ENCODE peak calls at places on chromosomes 5 and 9, in eight cellular contexts. T is progenitor cell of endocrine pancreas, W is Daoy, F is B cell, A is endothelial cell, Y is EL, J is AG10803, Z is GM03348. M is an unnamed sample.

GRCh38 chr9:131899248-131899882 is 159.5 kb upstream of the RAPGEF1 start:
- DNase-seq in T (no peak), W (no peak), F (no peak), A (no peak), Y (no peak), J (no peak), Z (no peak), M (no peak)

GRCh38 chr5:62536783-62537182 is 41.8 kb upstream of the LRRC70 start:
- DNase-seq in T (no peak), W (no peak), F (no peak), A (no peak), Y (no peak), J (no peak), Z (no peak), M (no peak)

GRCh38 chr5:154521756-154522155 is 43.7 kb upstream of the HAND1 start:
- DNase-seq in T (no peak), W (no peak), F (no peak), A (no peak), Y (no peak), J (no peak), Z (no peak), M (no peak)

GRCh38 chr5:126998201-126998631 is 32.1 kb downstream of the MARCHF3 start:
- DNase-seq in T (no peak), W (peak), F (peak), A (no peak), Y (peak), J (peak), Z (no peak), M (peak)

GRCh38 chr9:114373960-114374730 is 13.6 kb downstream of the AKNA start:
- DNase-seq in T (no peak), W (no peak), F (no peak), A (no peak), Y (no peak), J (no peak), Z (no peak), M (no peak)

GRCh38 chr5:132013711-132014110 is 2.3 kb upstream of the ACSL6 start:
- DNase-seq in T (peak), W (no peak), F (no peak), A (peak), Y (no peak), J (no peak), Z (no peak), M (no peak)

GRCh38 chr9:86200599-86201162 is 58.8 kb downstream of the C9orf153 start:
- DNase-seq in T (no peak), W (no peak), F (no peak), A (no peak), Y (no peak), J (no peak), Z (no peak), M (no peak)

GRCh38 chr5:133287500-133287899 is 235.7 kb downstream of the HSPA4 start:
- DNase-seq in T (peak), W (peak), F (no peak), A (peak), Y (peak), J (peak), Z (peak), M (peak)

GRCh38 chr5:10934789-10935355 is 173.8 kb upstream of the DAP start:
- DNase-seq in T (no peak), W (no peak), F (no peak), A (no peak), Y (no peak), J (no peak), Z (no peak), M (no peak)

GRCh38 chr5:89946514-89946913 is 463.0 kb downstream of the CETN3 start:
- DNase-seq in T (no peak), W (no peak), F (no peak), A (no peak), Y (no peak), J (no peak), Z (no peak), M (no peak)

GRCh38 chr5:29016067-29016466 is 1977.7 kb upstream of the CDH9 start:
- DNase-seq in T (no peak), W (no peak), F (no peak), A (no peak), Y (no peak), J (no peak), Z (no peak), M (no peak)

GRCh38 chr9:35508069-35508468 is 18.2 kb downstream of the RUSC2 start:
- DNase-seq in T (no peak), W (no peak), F (no peak), A (no peak), Y (no peak), J (no peak), Z (no peak), M (peak)

GRCh38 chr5:75574791-75575190 is 36.5 kb upstream of the ANKDD1B start:
- DNase-seq in T (no peak), W (no peak), F (no peak), A (no peak), Y (no peak), J (no peak), Z (no peak), M (no peak)

GRCh38 chr5:64506567-64507321 is 929 bp downstream of the RGS7BP start:
- DNase-seq in T (no peak), W (no peak), F (no peak), A (peak), Y (no peak), J (no peak), Z (no peak), M (no peak)

GRCh38 chr5:9348296-9348996 is 197.4 kb downstream of the SEMA5A start:
- DNase-seq in T (no peak), W (no peak), F (no peak), A (no peak), Y (peak), J (peak), Z (peak), M (peak)

GRCh38 chr9:129586647-129587046 is 34.3 kb downstream of the C9orf50 start:
- DNase-seq in T (no peak), W (no peak), F (no peak), A (no peak), Y (no peak), J (peak), Z (peak), M (no peak)

M was measured in MG63.